ENCODE peak calls at places on chromosomes 11 and 22, in ten cellular contexts. One of them, this sample, is unnamed.

GRCh38 chr11:18285841-18286240 is 19.8 kb downstream of the SAA1 start:
- DNase-seq in AG09319: no peak
- DNase-seq in naive thymus-derived CD8-positive, alpha-beta T cell: no peak
- DNase-seq in cardiac fibroblast: no peak
- DNase-seq in stimulated activated CD4-positive, alpha-beta T cell treated with anti-CD3 and anti-CD28 coated beads, TNF-alpha, amount 100 ng/mL, for 24 hours: no peak
- DNase-seq in activated naive CD4-positive, alpha-beta T cell: no peak
- DNase-seq in ovary: no peak
- DNase-seq in GM04504: no peak
- DNase-seq in bronchial epithelial cell: no peak
- DNase-seq in stomach: no peak
- DNase-seq in this sample: no peak

GRCh38 chr22:19821523-19822300 is 33.0 kb downstream of the GNB1L start:
- DNase-seq in activated naive CD4-positive, alpha-beta T cell: no peak
- DNase-seq in AG09319: no peak
- DNase-seq in ovary: peak
- DNase-seq in cardiac fibroblast: no peak
- DNase-seq in stomach: peak
- DNase-seq in naive thymus-derived CD8-positive, alpha-beta T cell: no peak
- DNase-seq in GM04504: no peak
- DNase-seq in bronchial epithelial cell: no peak
- DNase-seq in stimulated activated CD4-positive, alpha-beta T cell treated with anti-CD3 and anti-CD28 coated beads, TNF-alpha, amount 100 ng/mL, for 24 hours: no peak
- DNase-seq in this sample: no peak

GRCh38 chr11:92745186-92745585 is 224.3 kb upstream of the MTNR1B start:
- DNase-seq in ovary: no peak
- DNase-seq in activated naive CD4-positive, alpha-beta T cell: no peak
- DNase-seq in bronchial epithelial cell: no peak
- DNase-seq in stomach: no peak
- DNase-seq in stimulated activated CD4-positive, alpha-beta T cell treated with anti-CD3 and anti-CD28 coated beads, TNF-alpha, amount 100 ng/mL, for 24 hours: no peak
- DNase-seq in AG09319: no peak
- DNase-seq in GM04504: no peak
- DNase-seq in naive thymus-derived CD8-positive, alpha-beta T cell: no peak
- DNase-seq in cardiac fibroblast: no peak
- DNase-seq in this sample: no peak

GRCh38 chr11:46369458-46370152 is 11.9 kb upstream of the MDK start:
- DNase-seq in cardiac fibroblast: peak
- DNase-seq in stomach: peak
- DNase-seq in AG09319: no peak
- DNase-seq in naive thymus-derived CD8-positive, alpha-beta T cell: peak
- DNase-seq in activated naive CD4-positive, alpha-beta T cell: peak
- DNase-seq in ovary: peak
- DNase-seq in bronchial epithelial cell: no peak
- DNase-seq in stimulated activated CD4-positive, alpha-beta T cell treated with anti-CD3 and anti-CD28 coated beads, TNF-alpha, amount 100 ng/mL, for 24 hours: peak
- DNase-seq in GM04504: no peak
- DNase-seq in this sample: no peak

GRCh38 chr11:111403021-111403725 is 24.1 kb upstream of the POU2AF1 start:
- DNase-seq in AG09319: no peak
- DNase-seq in bronchial epithelial cell: no peak
- DNase-seq in stimulated activated CD4-positive, alpha-beta T cell treated with anti-CD3 and anti-CD28 coated beads, TNF-alpha, amount 100 ng/mL, for 24 hours: no peak
- DNase-seq in GM04504: no peak
- DNase-seq in cardiac fibroblast: no peak
- DNase-seq in naive thymus-derived CD8-positive, alpha-beta T cell: no peak
- DNase-seq in stomach: no peak
- DNase-seq in activated naive CD4-positive, alpha-beta T cell: no peak
- DNase-seq in ovary: no peak
- DNase-seq in this sample: no peak

GRCh38 chr22:27247691-27248434 is 553.7 kb downstream of the MN1 start:
- DNase-seq in GM04504: no peak
- DNase-seq in stimulated activated CD4-positive, alpha-beta T cell treated with anti-CD3 and anti-CD28 coated beads, TNF-alpha, amount 100 ng/mL, for 24 hours: no peak
- DNase-seq in stomach: no peak
- DNase-seq in naive thymus-derived CD8-positive, alpha-beta T cell: no peak
- DNase-seq in cardiac fibroblast: peak
- DNase-seq in AG09319: no peak
- DNase-seq in ovary: peak
- DNase-seq in activated naive CD4-positive, alpha-beta T cell: no peak
- DNase-seq in bronchial epithelial cell: no peak
- DNase-seq in this sample: no peak

GRCh38 chr11:10500263-10500601 is 40.8 kb downstream of the RNF141 start:
- DNase-seq in cardiac fibroblast: no peak
- DNase-seq in bronchial epithelial cell: no peak
- DNase-seq in AG09319: no peak
- DNase-seq in stimulated activated CD4-positive, alpha-beta T cell treated with anti-CD3 and anti-CD28 coated beads, TNF-alpha, amount 100 ng/mL, for 24 hours: no peak
- DNase-seq in naive thymus-derived CD8-positive, alpha-beta T cell: no peak
- DNase-seq in ovary: no peak
- DNase-seq in GM04504: no peak
- DNase-seq in stomach: no peak
- DNase-seq in activated naive CD4-positive, alpha-beta T cell: no peak
- DNase-seq in this sample: no peak

GRCh38 chr11:103662880-103663279 is 373.6 kb upstream of the DDI1 start:
- DNase-seq in ovary: no peak
- DNase-seq in naive thymus-derived CD8-positive, alpha-beta T cell: no peak
- DNase-seq in stomach: no peak
- DNase-seq in AG09319: no peak
- DNase-seq in bronchial epithelial cell: no peak
- DNase-seq in activated naive CD4-positive, alpha-beta T cell: no peak
- DNase-seq in cardiac fibroblast: no peak
- DNase-seq in stimulated activated CD4-positive, alpha-beta T cell treated with anti-CD3 and anti-CD28 coated beads, TNF-alpha, amount 100 ng/mL, for 24 hours: no peak
- DNase-seq in GM04504: no peak
- DNase-seq in this sample: no peak

GRCh38 chr11:131070365-131070764 is 154.1 kb upstream of the SNX19 start:
- DNase-seq in AG09319: no peak
- DNase-seq in activated naive CD4-positive, alpha-beta T cell: no peak
- DNase-seq in stimulated activated CD4-positive, alpha-beta T cell treated with anti-CD3 and anti-CD28 coated beads, TNF-alpha, amount 100 ng/mL, for 24 hours: no peak
- DNase-seq in stomach: no peak
- DNase-seq in bronchial epithelial cell: no peak
- DNase-seq in GM04504: no peak
- DNase-seq in ovary: no peak
- DNase-seq in naive thymus-derived CD8-positive, alpha-beta T cell: no peak
- DNase-seq in cardiac fibroblast: no peak
- DNase-seq in this sample: no peak

GRCh38 chr11:1336836-1337646 is 27.6 kb upstream of the TOLLIP start:
- DNase-seq in cardiac fibroblast: no peak
- DNase-seq in bronchial epithelial cell: no peak
- DNase-seq in AG09319: no peak
- DNase-seq in stomach: no peak
- DNase-seq in ovary: peak
- DNase-seq in activated naive CD4-positive, alpha-beta T cell: no peak
- DNase-seq in GM04504: no peak
- DNase-seq in naive thymus-derived CD8-positive, alpha-beta T cell: peak
- DNase-seq in stimulated activated CD4-positive, alpha-beta T cell treated with anti-CD3 and anti-CD28 coated beads, TNF-alpha, amount 100 ng/mL, for 24 hours: peak
- DNase-seq in this sample: no peak

GRCh38 chr11:112806876-112807275 is 154.3 kb upstream of the NCAM1 start:
- DNase-seq in cardiac fibroblast: no peak
- DNase-seq in naive thymus-derived CD8-positive, alpha-beta T cell: no peak
- DNase-seq in activated naive CD4-positive, alpha-beta T cell: no peak
- DNase-seq in ovary: no peak
- DNase-seq in stimulated activated CD4-positive, alpha-beta T cell treated with anti-CD3 and anti-CD28 coated beads, TNF-alpha, amount 100 ng/mL, for 24 hours: no peak
- DNase-seq in GM04504: no peak
- DNase-seq in AG09319: no peak
- DNase-seq in bronchial epithelial cell: peak
- DNase-seq in stomach: no peak
- DNase-seq in this sample: no peak

GRCh38 chr11:76621466-76621865 is 49.1 kb downstream of the LRRC32 start:
- DNase-seq in cardiac fibroblast: no peak
- DNase-seq in stimulated activated CD4-positive, alpha-beta T cell treated with anti-CD3 and anti-CD28 coated beads, TNF-alpha, amount 100 ng/mL, for 24 hours: no peak
- DNase-seq in naive thymus-derived CD8-positive, alpha-beta T cell: no peak
- DNase-seq in ovary: peak
- DNase-seq in stomach: no peak
- DNase-seq in GM04504: no peak
- DNase-seq in AG09319: no peak
- DNase-seq in activated naive CD4-positive, alpha-beta T cell: no peak
- DNase-seq in bronchial epithelial cell: no peak
- DNase-seq in this sample: no peak

GRCh38 chr11:107043242-107043991 is 25.1 kb upstream of the GUCY1A2 start:
- DNase-seq in AG09319: peak
- DNase-seq in cardiac fibroblast: peak
- DNase-seq in bronchial epithelial cell: peak
- DNase-seq in ovary: no peak
- DNase-seq in stimulated activated CD4-positive, alpha-beta T cell treated with anti-CD3 and anti-CD28 coated beads, TNF-alpha, amount 100 ng/mL, for 24 hours: no peak
- DNase-seq in activated naive CD4-positive, alpha-beta T cell: no peak
- DNase-seq in stomach: no peak
- DNase-seq in GM04504: peak
- DNase-seq in naive thymus-derived CD8-positive, alpha-beta T cell: no peak
- DNase-seq in this sample: peak

GRCh38 chr11:62069374-62069773 is 54.4 kb upstream of the INCENP start:
- DNase-seq in cardiac fibroblast: no peak
- DNase-seq in bronchial epithelial cell: no peak
- DNase-seq in AG09319: no peak
- DNase-seq in stimulated activated CD4-positive, alpha-beta T cell treated with anti-CD3 and anti-CD28 coated beads, TNF-alpha, amount 100 ng/mL, for 24 hours: no peak
- DNase-seq in stomach: no peak
- DNase-seq in ovary: no peak
- DNase-seq in naive thymus-derived CD8-positive, alpha-beta T cell: no peak
- DNase-seq in activated naive CD4-positive, alpha-beta T cell: no peak
- DNase-seq in GM04504: no peak
- DNase-seq in this sample: no peak

GRCh38 chr22:32852346-32853251 is 51.1 kb downstream of the TIMP3 start:
- DNase-seq in bronchial epithelial cell: no peak
- DNase-seq in cardiac fibroblast: peak
- DNase-seq in naive thymus-derived CD8-positive, alpha-beta T cell: no peak
- DNase-seq in GM04504: no peak
- DNase-seq in AG09319: no peak
- DNase-seq in stomach: no peak
- DNase-seq in ovary: peak
- DNase-seq in stimulated activated CD4-positive, alpha-beta T cell treated with anti-CD3 and anti-CD28 coated beads, TNF-alpha, amount 100 ng/mL, for 24 hours: no peak
- DNase-seq in activated naive CD4-positive, alpha-beta T cell: no peak
- DNase-seq in this sample: peak

GRCh38 chr11:64234840-64235379 is 526 bp downstream of the VEGFB start:
- DNase-seq in activated naive CD4-positive, alpha-beta T cell: no peak
- DNase-seq in AG09319: no peak
- DNase-seq in naive thymus-derived CD8-positive, alpha-beta T cell: no peak
- DNase-seq in GM04504: no peak
- DNase-seq in stimulated activated CD4-positive, alpha-beta T cell treated with anti-CD3 and anti-CD28 coated beads, TNF-alpha, amount 100 ng/mL, for 24 hours: peak
- DNase-seq in bronchial epithelial cell: no peak
- DNase-seq in stomach: peak
- DNase-seq in ovary: peak
- DNase-seq in cardiac fibroblast: no peak
- DNase-seq in this sample: no peak

GRCh38 chr11:4926607-4927006 is 2.5 kb upstream of the OR51G1 start:
- DNase-seq in AG09319: no peak
- DNase-seq in ovary: no peak
- DNase-seq in stimulated activated CD4-positive, alpha-beta T cell treated with anti-CD3 and anti-CD28 coated beads, TNF-alpha, amount 100 ng/mL, for 24 hours: no peak
- DNase-seq in GM04504: no peak
- DNase-seq in naive thymus-derived CD8-positive, alpha-beta T cell: no peak
- DNase-seq in bronchial epithelial cell: peak
- DNase-seq in cardiac fibroblast: no peak
- DNase-seq in activated naive CD4-positive, alpha-beta T cell: no peak
- DNase-seq in stomach: no peak
- DNase-seq in this sample: no peak

GRCh38 chr11:30488304-30488998 is 97.7 kb downstream of the MPPED2 start:
- DNase-seq in AG09319: peak
- DNase-seq in naive thymus-derived CD8-positive, alpha-beta T cell: no peak
- DNase-seq in activated naive CD4-positive, alpha-beta T cell: no peak
- DNase-seq in stomach: peak
- DNase-seq in cardiac fibroblast: peak
- DNase-seq in stimulated activated CD4-positive, alpha-beta T cell treated with anti-CD3 and anti-CD28 coated beads, TNF-alpha, amount 100 ng/mL, for 24 hours: no peak
- DNase-seq in bronchial epithelial cell: peak
- DNase-seq in ovary: no peak
- DNase-seq in GM04504: no peak
- DNase-seq in this sample: peak

GRCh38 chr11:44766112-44766971 is 39.6 kb downstream of the TSPAN18 start:
- DNase-seq in ovary: peak
- DNase-seq in naive thymus-derived CD8-positive, alpha-beta T cell: no peak
- DNase-seq in GM04504: peak
- DNase-seq in cardiac fibroblast: peak
- DNase-seq in stomach: peak
- DNase-seq in AG09319: no peak
- DNase-seq in stimulated activated CD4-positive, alpha-beta T cell treated with anti-CD3 and anti-CD28 coated beads, TNF-alpha, amount 100 ng/mL, for 24 hours: no peak
- DNase-seq in activated naive CD4-positive, alpha-beta T cell: no peak
- DNase-seq in bronchial epithelial cell: no peak
- DNase-seq in this sample: peak

GRCh38 chr22:29121124-29121523 is 48.3 kb downstream of the KREMEN1 start:
- DNase-seq in naive thymus-derived CD8-positive, alpha-beta T cell: no peak
- DNase-seq in GM04504: no peak
- DNase-seq in stimulated activated CD4-positive, alpha-beta T cell treated with anti-CD3 and anti-CD28 coated beads, TNF-alpha, amount 100 ng/mL, for 24 hours: no peak
- DNase-seq in stomach: no peak
- DNase-seq in cardiac fibroblast: peak
- DNase-seq in AG09319: no peak
- DNase-seq in ovary: no peak
- DNase-seq in activated naive CD4-positive, alpha-beta T cell: no peak
- DNase-seq in bronchial epithelial cell: peak
- DNase-seq in this sample: no peak

GRCh38 chr11:120815260-120816100 is 208.4 kb upstream of the TBCEL start:
- DNase-seq in AG09319: no peak
- DNase-seq in stomach: no peak
- DNase-seq in naive thymus-derived CD8-positive, alpha-beta T cell: no peak
- DNase-seq in activated naive CD4-positive, alpha-beta T cell: no peak
- DNase-seq in stimulated activated CD4-positive, alpha-beta T cell treated with anti-CD3 and anti-CD28 coated beads, TNF-alpha, amount 100 ng/mL, for 24 hours: no peak
- DNase-seq in GM04504: no peak
- DNase-seq in bronchial epithelial cell: no peak
- DNase-seq in cardiac fibroblast: no peak
- DNase-seq in ovary: no peak
- DNase-seq in this sample: no peak

GRCh38 chr11:110971110-110971509 is 258.9 kb upstream of the ARHGAP20 start:
- DNase-seq in naive thymus-derived CD8-positive, alpha-beta T cell: no peak
- DNase-seq in cardiac fibroblast: peak
- DNase-seq in AG09319: no peak
- DNase-seq in stomach: no peak
- DNase-seq in GM04504: peak
- DNase-seq in activated naive CD4-positive, alpha-beta T cell: no peak
- DNase-seq in ovary: no peak
- DNase-seq in stimulated activated CD4-positive, alpha-beta T cell treated with anti-CD3 and anti-CD28 coated beads, TNF-alpha, amount 100 ng/mL, for 24 hours: no peak
- DNase-seq in bronchial epithelial cell: peak
- DNase-seq in this sample: no peak

GRCh38 chr11:3735827-3736226 is 61.5 kb downstream of the NUP98 start:
- DNase-seq in stimulated activated CD4-positive, alpha-beta T cell treated with anti-CD3 and anti-CD28 coated beads, TNF-alpha, amount 100 ng/mL, for 24 hours: no peak
- DNase-seq in activated naive CD4-positive, alpha-beta T cell: no peak
- DNase-seq in cardiac fibroblast: peak
- DNase-seq in GM04504: no peak
- DNase-seq in bronchial epithelial cell: no peak
- DNase-seq in stomach: no peak
- DNase-seq in ovary: no peak
- DNase-seq in naive thymus-derived CD8-positive, alpha-beta T cell: no peak
- DNase-seq in AG09319: no peak
- DNase-seq in this sample: no peak

GRCh38 chr11:64531906-64532312 is 59.1 kb upstream of the SLC22A12 start:
- DNase-seq in stimulated activated CD4-positive, alpha-beta T cell treated with anti-CD3 and anti-CD28 coated beads, TNF-alpha, amount 100 ng/mL, for 24 hours: no peak
- DNase-seq in bronchial epithelial cell: no peak
- DNase-seq in naive thymus-derived CD8-positive, alpha-beta T cell: no peak
- DNase-seq in stomach: no peak
- DNase-seq in AG09319: no peak
- DNase-seq in cardiac fibroblast: no peak
- DNase-seq in GM04504: no peak
- DNase-seq in ovary: no peak
- DNase-seq in activated naive CD4-positive, alpha-beta T cell: no peak
- DNase-seq in this sample: no peak

GRCh38 chr11:118209037-118209436 is 15.8 kb downstream of the JAML start:
- DNase-seq in naive thymus-derived CD8-positive, alpha-beta T cell: no peak
- DNase-seq in stimulated activated CD4-positive, alpha-beta T cell treated with anti-CD3 and anti-CD28 coated beads, TNF-alpha, amount 100 ng/mL, for 24 hours: no peak
- DNase-seq in stomach: no peak
- DNase-seq in AG09319: no peak
- DNase-seq in activated naive CD4-positive, alpha-beta T cell: no peak
- DNase-seq in GM04504: no peak
- DNase-seq in bronchial epithelial cell: no peak
- DNase-seq in ovary: no peak
- DNase-seq in cardiac fibroblast: no peak
- DNase-seq in this sample: no peak

GRCh38 chr11:11401960-11402359 is 48.9 kb upstream of the CSNK2A3 start:
- DNase-seq in ovary: no peak
- DNase-seq in activated naive CD4-positive, alpha-beta T cell: no peak
- DNase-seq in cardiac fibroblast: no peak
- DNase-seq in GM04504: no peak
- DNase-seq in AG09319: no peak
- DNase-seq in stimulated activated CD4-positive, alpha-beta T cell treated with anti-CD3 and anti-CD28 coated beads, TNF-alpha, amount 100 ng/mL, for 24 hours: no peak
- DNase-seq in stomach: no peak
- DNase-seq in bronchial epithelial cell: no peak
- DNase-seq in naive thymus-derived CD8-positive, alpha-beta T cell: no peak
- DNase-seq in this sample: no peak

GRCh38 chr11:119641991-119642745 is 86.8 kb downstream of the NECTIN1 start:
- DNase-seq in naive thymus-derived CD8-positive, alpha-beta T cell: no peak
- DNase-seq in activated naive CD4-positive, alpha-beta T cell: no peak
- DNase-seq in stimulated activated CD4-positive, alpha-beta T cell treated with anti-CD3 and anti-CD28 coated beads, TNF-alpha, amount 100 ng/mL, for 24 hours: no peak
- DNase-seq in GM04504: no peak
- DNase-seq in cardiac fibroblast: peak
- DNase-seq in bronchial epithelial cell: peak
- DNase-seq in stomach: no peak
- DNase-seq in ovary: no peak
- DNase-seq in AG09319: no peak
- DNase-seq in this sample: no peak

GRCh38 chr22:24474221-24474620 is 20.9 kb upstream of the UPB1 start:
- DNase-seq in naive thymus-derived CD8-positive, alpha-beta T cell: no peak
- DNase-seq in AG09319: peak
- DNase-seq in stomach: no peak
- DNase-seq in ovary: no peak
- DNase-seq in GM04504: peak
- DNase-seq in bronchial epithelial cell: peak
- DNase-seq in activated naive CD4-positive, alpha-beta T cell: no peak
- DNase-seq in cardiac fibroblast: peak
- DNase-seq in stimulated activated CD4-positive, alpha-beta T cell treated with anti-CD3 and anti-CD28 coated beads, TNF-alpha, amount 100 ng/mL, for 24 hours: no peak
- DNase-seq in this sample: no peak

This sample was measured in brain pericyte.